ENCODE peak calls at places on chromosomes 7 and 10, in nine cellular contexts. G is lower leg skin, J is uterus, R is sigmoid colon, V is body of pancreas, S is stomach, F is prostate gland, Z is breast epithelium, L is transverse colon. N is an unnamed sample.
A peak's percentile ranks its signal among the peaks of the same experiment; 100 is the strongest.

GRCh38 chr7:31052504-31052840 is 364 bp downstream of the ADCYAP1R1 start:
- DNase-seq in G (no peak), J (no peak), R (no peak), V (no peak), S (no peak), F (no peak), Z (no peak), L (no peak), N (no peak)

GRCh38 chr10:132414402-132415016 is 17.5 kb downstream of the PWWP2B start:
- DNase-seq in G (no peak), J (no peak), R (no peak), V (no peak), S (no peak), F (no peak), Z (no peak), L (no peak), N (peak; percentile 68)

GRCh38 chr7:47492720-47493119 is 89.2 kb downstream of the TNS3 start:
- DNase-seq in G (no peak), J (no peak), R (no peak), V (no peak), S (no peak), F (no peak), Z (no peak), L (no peak), N (no peak)

GRCh38 chr7:107961399-107961798 is 41.6 kb downstream of the LAMB1 start:
- DNase-seq in G (peak; percentile 95), J (peak; percentile 67), R (peak; percentile 90), V (peak; percentile 37), S (no peak), F (no peak), Z (no peak), L (peak; percentile 37), N (no peak)

GRCh38 chr7:100867040-100867795 is at the start of gene TRIP6:
- DNase-seq in G (peak; percentile 98), J (peak; percentile 95), R (peak; percentile 96), V (peak; percentile 82), S (peak; percentile 65), F (peak; percentile 81), Z (peak; percentile 90), L (peak; percentile 87), N (peak; percentile 86)

GRCh38 chr7:78620931-78621330 is 822.4 kb downstream of the PHTF2 start:
- DNase-seq in G (no peak), J (no peak), R (no peak), V (no peak), S (no peak), F (no peak), Z (no peak), L (no peak), N (no peak)

GRCh38 chr10:31101123-31101522 is 69.5 kb upstream of the ZNF438 start:
- DNase-seq in G (no peak), J (no peak), R (no peak), V (no peak), S (peak; percentile 42), F (no peak), Z (no peak), L (no peak), N (no peak)

GRCh38 chr7:19522486-19522885 is 186.4 kb downstream of the POLR1F start:
- DNase-seq in G (no peak), J (no peak), R (no peak), V (no peak), S (no peak), F (no peak), Z (no peak), L (no peak), N (no peak)

GRCh38 chr7:98400538-98401427 is at the start of gene BAIAP2L1:
- DNase-seq in G (peak; percentile 96), J (peak; percentile 61), R (peak; percentile 67), V (peak; percentile 97), S (peak; percentile 98), F (peak; percentile 97), Z (peak; percentile 91), L (peak; percentile 97), N (peak; percentile 93)

GRCh38 chr7:129122751-129123516 is 21.6 kb upstream of the TSPAN33 start:
- DNase-seq in G (no peak), J (no peak), R (no peak), V (no peak), S (no peak), F (no peak), Z (no peak), L (no peak), N (no peak)

GRCh38 chr7:66267249-66267648 is 62.1 kb downstream of the TPST1 start:
- DNase-seq in G (no peak), J (peak; percentile 88), R (peak; percentile 74), V (peak; percentile 22), S (no peak), F (peak; percentile 10), Z (peak; percentile 21), L (no peak), N (no peak)

DNA sequence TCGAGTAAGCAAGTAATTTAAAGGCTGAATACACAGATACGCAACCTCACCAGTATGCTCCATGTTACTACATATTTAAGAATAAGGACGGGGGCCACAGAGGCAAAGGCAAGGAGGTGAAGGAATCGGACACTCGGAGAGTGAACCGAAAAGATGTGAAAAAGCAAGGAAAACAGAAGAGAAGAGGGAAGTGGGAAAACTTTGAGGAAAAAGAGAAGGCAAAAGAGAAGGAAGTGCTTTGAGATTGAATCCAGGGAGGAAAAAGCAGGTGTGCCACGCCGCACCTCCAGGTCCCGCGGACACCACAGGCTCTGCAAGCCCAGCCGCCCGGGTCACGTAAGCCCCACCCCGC is 367 bp upstream of the AVL9 start:
- DNase-seq in G (no peak), J (no peak), R (no peak), V (no peak), S (no peak), F (no peak), Z (no peak), L (no peak), N (no peak)
- TF ChIP-seq POLR2A in G (no peak), J (no peak), R (peak; percentile 7), V (peak; percentile 42), S (peak; percentile 16), F (no peak), Z (peak; percentile 3), L (peak; percentile 89), N (no peak)

DNA sequence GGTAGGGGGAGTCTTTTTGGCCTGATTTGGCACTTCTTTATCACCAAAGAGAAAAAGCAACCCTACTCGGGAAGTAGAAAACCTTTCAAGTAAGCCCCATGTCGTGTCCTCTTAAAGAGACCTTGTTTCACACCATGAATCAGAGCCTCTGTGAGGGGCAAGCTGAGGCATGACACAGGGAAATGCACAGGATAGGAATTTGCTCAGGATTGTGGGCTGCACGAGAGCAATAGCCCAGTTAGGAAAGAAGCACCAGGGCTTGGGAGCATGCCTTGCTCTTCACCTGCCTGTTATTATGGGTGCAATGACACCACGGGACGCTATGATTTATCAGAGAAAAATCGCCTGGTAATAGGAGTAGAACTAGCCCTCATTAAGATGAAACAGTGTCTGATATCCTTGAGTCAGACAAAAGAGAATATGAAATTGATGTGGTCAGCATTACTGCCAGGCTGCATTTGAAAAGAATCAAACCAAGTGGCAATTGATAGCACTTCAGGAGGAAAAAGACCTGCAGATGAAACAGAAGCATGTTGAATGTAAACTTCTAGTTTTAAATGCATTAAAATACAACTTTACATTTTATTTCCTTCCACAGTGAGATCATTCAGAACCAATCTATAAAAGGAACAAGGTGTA is 562.9 kb upstream of the NRP1 start:
- DNase-seq in G (no peak), J (no peak), R (no peak), V (no peak), S (no peak), F (peak; percentile 62), Z (peak; percentile 65), L (no peak), N (no peak)
- TF ChIP-seq CTCF in G (no peak), J (no peak), R (no peak), V (no peak), S (no peak), F (no peak), Z (no peak), L (no peak), N (no peak)

GRCh38 chr10:80194373-80195045 is 10.8 kb downstream of the ANXA11 start:
- DNase-seq in G (no peak), J (no peak), R (no peak), V (no peak), S (no peak), F (no peak), Z (no peak), L (no peak), N (peak; percentile 73)

GRCh38 chr10:80196950-80197315 is 8.4 kb downstream of the ANXA11 start:
- DNase-seq in G (no peak), J (no peak), R (no peak), V (no peak), S (no peak), F (no peak), Z (no peak), L (no peak), N (no peak)

GRCh38 chr10:80195046-80195574 is 10.2 kb downstream of the ANXA11 start:
- DNase-seq in G (no peak), J (no peak), R (no peak), V (peak; percentile 69), S (no peak), F (no peak), Z (no peak), L (no peak), N (no peak)

GRCh38 chr10:80197972-80198591 is 7.3 kb downstream of the ANXA11 start:
- DNase-seq in G (no peak), J (no peak), R (no peak), V (peak; percentile 49), S (peak; percentile 52), F (no peak), Z (no peak), L (no peak), N (no peak)

GRCh38 chr10:80196270-80196949 is 8.9 kb downstream of the ANXA11 start:
- DNase-seq in G (no peak), J (no peak), R (no peak), V (peak; percentile 96), S (peak; percentile 90), F (peak; percentile 61), Z (peak; percentile 90), L (peak; percentile 90), N (peak; percentile 84)
- TF ChIP-seq POLR2A in G (no peak), J (no peak), R (no peak), V (peak; percentile 71), S (no peak), F (peak; percentile 29), Z (no peak), L (peak; percentile 91), N (no peak)

GRCh38 chr10:7408003-7408493 is 2.8 kb downstream of the SFMBT2 start:
- DNase-seq in G (peak; percentile 92), J (peak; percentile 46), R (peak; percentile 80), V (peak; percentile 24), S (no peak), F (peak; percentile 24), Z (no peak), L (peak; percentile 48), N (peak; percentile 87)

GRCh38 chr10:7407368-7408002 is 3.3 kb downstream of the SFMBT2 start:
- DNase-seq in G (no peak), J (peak; percentile 21), R (no peak), V (peak; percentile 15), S (no peak), F (no peak), Z (no peak), L (no peak), N (peak; percentile 78)

GRCh38 chr10:7409045-7409731 is 1.6 kb downstream of the SFMBT2 start:
- DNase-seq in G (peak; percentile 84), J (peak; percentile 42), R (no peak), V (no peak), S (no peak), F (peak; percentile 58), Z (no peak), L (peak; percentile 33), N (peak; percentile 83)

GRCh38 chr10:7409732-7410168 is 1.1 kb downstream of the SFMBT2 start:
- DNase-seq in G (no peak), J (peak; percentile 20), R (no peak), V (no peak), S (no peak), F (peak; percentile 34), Z (no peak), L (no peak), N (no peak)

GRCh38 chr10:7408494-7409044 is 2.3 kb downstream of the SFMBT2 start:
- DNase-seq in G (peak; percentile 89), J (peak; percentile 61), R (peak; percentile 81), V (peak; percentile 42), S (peak; percentile 49), F (peak; percentile 56), Z (no peak), L (peak; percentile 50), N (peak; percentile 91)
- TF ChIP-seq CTCF in G (no peak), J (peak; percentile 64), R (no peak), V (peak; percentile 15), S (no peak), F (peak; percentile 72), Z (peak; percentile 47), L (peak; percentile 43), N (peak; percentile 73)

N was measured in spleen.